ENCODE peak calls at places on chromosomes 16 and 17, in four cellular contexts. Q is prostate gland, F is IMR-90, C is heart left ventricle. Y is an unnamed sample.

GRCh38 chr16:3388325-3388724 is 12.5 kb downstream of the ZSCAN32 start:
- DNase-seq in C (no peak), F (no peak), Q (no peak), Y (no peak)

GRCh38 chr17:78839173-78839761 is 1.3 kb downstream of the USP36 start:
- DNase-seq in C (no peak), F (peak), Q (no peak), Y (no peak)

GRCh38 chr17:67850991-67851631 is 25.8 kb downstream of the BPTF start:
- DNase-seq in F (no peak), Q (no peak), C (no peak), Y (no peak)

GRCh38 chr16:50603206-50604064 is 55.2 kb downstream of the NKD1 start:
- DNase-seq in C (no peak), Q (peak), F (no peak), Y (no peak)

GRCh38 chr17:42674755-42675347 is 1.9 kb downstream of the PLEKHH3 start:
- DNase-seq in Q (peak), C (no peak), F (no peak), Y (no peak)

GRCh38 chr17:76142044-76143041 is 1.3 kb upstream of the FOXJ1 start:
- DNase-seq in C (no peak), F (no peak), Q (no peak), Y (no peak)

GRCh38 chr17:15220785-15221184 is 44.3 kb downstream of the PMP22 start:
- DNase-seq in Q (no peak), C (no peak), F (no peak), Y (no peak)

GRCh38 chr16:56477096-56477878 is 25.9 kb downstream of the OGFOD1 start:
- DNase-seq in C (no peak), F (peak), Q (no peak), Y (no peak)

GRCh38 chr17:16961792-16962191 is 10.1 kb downstream of the TNFRSF13B start:
- DNase-seq in C (no peak), F (no peak), Q (no peak), Y (no peak)

GRCh38 chr16:9929313-9929712 is 252.9 kb downstream of the GRIN2A start:
- DNase-seq in Q (no peak), F (no peak), C (no peak), Y (no peak)

GRCh38 chr17:50037321-50038107 is 18.4 kb upstream of the ITGA3 start:
- DNase-seq in F (peak), C (peak), Q (peak), Y (no peak)

GRCh38 chr17:27807567-27808470 is 7.5 kb upstream of the NOS2 start:
- DNase-seq in Q (no peak), C (no peak), F (no peak), Y (peak)

GRCh38 chr16:71576971-71577370 is at the start of gene TAT:
- DNase-seq in C (no peak), F (no peak), Q (no peak), Y (no peak)

GRCh38 chr16:67169642-67170167 is 633 bp upstream of the NOL3 start:
- DNase-seq in Q (no peak), C (no peak), F (no peak), Y (no peak)

GRCh38 chr17:79036609-79037008 is 12.6 kb downstream of the C1QTNF1 start:
- DNase-seq in C (no peak), Q (no peak), F (peak), Y (peak)

GRCh38 chr16:80029706-80030481 is 429.4 kb upstream of the MAF start:
- DNase-seq in C (no peak), Q (no peak), F (no peak), Y (peak)

GRCh38 chr17:8577868-8578267 is 52.7 kb downstream of the MYH10 start:
- DNase-seq in C (no peak), Q (no peak), F (no peak), Y (no peak)

GRCh38 chr17:41464682-41465081 is 2.5 kb downstream of the KRT32 start:
- DNase-seq in C (peak), F (peak), Q (peak), Y (no peak)

DNA sequence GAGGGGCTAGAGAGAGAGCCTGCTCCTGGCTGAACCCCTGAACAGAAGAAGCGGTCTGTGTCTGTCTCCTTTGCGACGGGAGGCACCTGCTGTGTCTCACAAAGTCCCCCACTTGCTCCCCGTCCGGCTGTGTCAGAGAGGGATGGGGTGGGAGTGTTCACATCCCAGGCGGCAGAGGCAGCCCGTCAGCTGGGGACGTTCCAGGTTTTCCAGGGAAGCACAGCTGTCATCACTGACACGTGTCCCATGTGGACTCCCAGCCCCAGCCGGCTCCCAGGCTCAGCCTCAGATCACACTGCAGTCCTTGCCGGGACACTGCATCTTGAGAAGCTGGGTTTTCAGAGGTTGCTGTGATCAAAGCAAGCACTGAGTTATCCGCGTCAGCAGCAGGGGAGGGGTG is 1.6 kb downstream of the TELO2 start:
- DNase-seq in Q (no peak), C (peak), F (peak), Y (no peak)
- TF ChIP-seq CTCF in Q (no peak), C (no peak), F (no peak), Y (no peak)

GRCh38 chr16:72561-73537 is at the start of gene RHBDF1:
- DNase-seq in Q (peak), C (peak), F (peak), Y (no peak)
- TF ChIP-seq POLR2A in Q (peak), C (no peak), F (no peak), Y (no peak)

DNA sequence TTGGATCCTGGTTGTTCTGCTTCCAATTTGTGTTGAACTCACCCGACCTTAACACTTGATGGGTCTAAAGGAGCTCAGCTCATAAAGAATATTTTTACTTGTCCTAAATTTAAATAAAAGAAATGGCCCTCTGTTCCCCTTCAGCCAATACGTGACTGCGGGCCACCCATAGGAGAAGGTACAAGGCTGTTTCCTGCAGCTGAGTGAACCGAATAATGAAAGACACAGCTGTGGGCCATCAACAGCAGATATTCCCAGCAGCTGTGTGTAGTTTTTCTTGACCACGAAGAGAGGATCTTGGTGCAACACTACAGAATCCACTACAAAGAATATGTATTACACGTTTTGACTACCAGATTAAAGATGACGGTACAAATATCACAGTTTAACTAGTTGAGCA is 1431.6 kb downstream of the CDH11 start:
- DNase-seq in F (no peak), Q (no peak), C (no peak), Y (no peak)
- H3K4me3 ChIP-seq in F (no peak), Q (no peak), C (no peak), Y (no peak)

DNA sequence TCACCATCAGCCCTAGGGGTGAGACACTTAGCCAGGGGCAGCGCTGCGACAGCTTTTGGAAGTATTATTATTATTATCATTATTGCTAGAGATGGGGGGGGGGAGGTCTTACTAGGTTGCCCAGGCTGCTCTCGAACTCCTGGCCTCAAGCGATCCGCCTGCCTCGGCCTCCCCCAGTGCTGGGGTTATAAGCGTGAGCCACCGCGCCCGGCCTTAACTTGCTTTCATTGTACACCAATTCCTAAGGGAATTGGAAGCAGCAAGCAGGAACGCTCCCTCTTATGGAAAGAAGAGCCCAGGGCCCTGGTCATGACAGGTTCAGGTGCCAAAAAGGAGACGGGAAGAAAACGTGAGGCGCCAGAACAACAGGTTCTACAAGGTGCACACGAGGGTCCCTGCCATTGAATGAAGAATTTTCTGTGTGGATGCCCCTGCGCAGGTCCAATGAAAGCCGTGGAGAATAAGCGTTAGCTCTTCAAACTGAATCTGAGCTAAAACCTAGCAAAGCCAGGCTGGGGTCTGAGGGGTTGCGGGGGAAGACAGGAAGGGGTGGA is 522 bp upstream of the RPL38 start:
- DNase-seq in Q (no peak), C (no peak), F (no peak), Y (no peak)
- TF ChIP-seq CTCF in Q (no peak), C (no peak), F (no peak), Y (no peak)

GRCh38 chr17:1649844-1650409 is at the start of gene RILP:
- DNase-seq in C (peak), F (no peak), Q (peak), Y (peak)
- TF ChIP-seq POLR2A in C (no peak), F (no peak), Q (peak), Y (no peak)

Y was measured in lower leg skin.